ENCODE peak calls at places on chromosomes 7 and 10, in five cellular contexts. One of them, this sample, is unnamed.
A peak's percentile ranks its signal among the peaks of the same experiment; 100 is the strongest.

GRCh38 chr7:100065452-100066186 is 15.9 kb downstream of the ZNF3 start:
- DNase-seq in IMR-90: peak; percentile 70
- DNase-seq in GM23338: no peak
- DNase-seq in fibroblast of mammary gland: peak; percentile 95
- DNase-seq in BJ: no peak
- DNase-seq in this sample: no peak

GRCh38 chr7:119983468-119983867 is 289.5 kb upstream of the KCND2 start:
- DNase-seq in IMR-90: no peak
- DNase-seq in GM23338: no peak
- DNase-seq in fibroblast of mammary gland: no peak
- DNase-seq in BJ: no peak
- DNase-seq in this sample: no peak

GRCh38 chr7:99953649-99954048 is 22.2 kb downstream of the AZGP1 start:
- DNase-seq in IMR-90: peak; percentile 2
- DNase-seq in GM23338: no peak
- DNase-seq in fibroblast of mammary gland: peak; percentile 62
- DNase-seq in BJ: peak; percentile 4
- DNase-seq in this sample: no peak

GRCh38 chr10:99920901-99921300 is 88.8 kb downstream of the DNMBP start:
- DNase-seq in IMR-90: peak; percentile 64
- DNase-seq in GM23338: no peak
- DNase-seq in fibroblast of mammary gland: peak; percentile 71
- DNase-seq in BJ: no peak
- DNase-seq in this sample: no peak

GRCh38 chr7:80721880-80722595 is 83.6 kb downstream of the CD36 start:
- DNase-seq in IMR-90: peak; percentile 92
- DNase-seq in GM23338: peak; percentile 13
- DNase-seq in fibroblast of mammary gland: peak; percentile 96
- DNase-seq in BJ: no peak
- DNase-seq in this sample: no peak

GRCh38 chr7:16660702-16661464 is 14.9 kb downstream of the BZW2 start:
- DNase-seq in IMR-90: peak; percentile 86
- DNase-seq in GM23338: no peak
- DNase-seq in fibroblast of mammary gland: peak; percentile 80
- DNase-seq in BJ: no peak
- DNase-seq in this sample: no peak

GRCh38 chr7:139054101-139054500 is 18.3 kb upstream of the ZC3HAV1L start:
- DNase-seq in IMR-90: no peak
- DNase-seq in GM23338: no peak
- DNase-seq in fibroblast of mammary gland: peak; percentile 36
- DNase-seq in BJ: no peak
- DNase-seq in this sample: no peak

GRCh38 chr10:110916554-110917346 is 2.2 kb downstream of the BBIP1 start:
- DNase-seq in IMR-90: peak; percentile 87
- DNase-seq in GM23338: no peak
- DNase-seq in fibroblast of mammary gland: peak; percentile 64
- DNase-seq in BJ: peak; percentile 88
- DNase-seq in this sample: peak; percentile 64

GRCh38 chr10:72088879-72089585 is 681 bp upstream of the SPOCK2 start:
- DNase-seq in IMR-90: no peak
- DNase-seq in GM23338: peak; percentile 21
- DNase-seq in fibroblast of mammary gland: no peak
- DNase-seq in BJ: no peak
- DNase-seq in this sample: no peak

GRCh38 chr10:75712241-75712880 is 280.9 kb downstream of the LRMDA start:
- DNase-seq in IMR-90: no peak
- DNase-seq in GM23338: peak; percentile 23
- DNase-seq in fibroblast of mammary gland: no peak
- DNase-seq in BJ: no peak
- DNase-seq in this sample: no peak

GRCh38 chr7:4602905-4603842 is 78.9 kb upstream of the FOXK1 start:
- DNase-seq in IMR-90: no peak
- DNase-seq in GM23338: no peak
- DNase-seq in fibroblast of mammary gland: no peak
- DNase-seq in BJ: no peak
- DNase-seq in this sample: no peak

GRCh38 chr7:70597071-70597470 is 534.9 kb upstream of the GALNT17 start:
- DNase-seq in IMR-90: no peak
- DNase-seq in GM23338: no peak
- DNase-seq in fibroblast of mammary gland: no peak
- DNase-seq in BJ: no peak
- DNase-seq in this sample: no peak
- H3K4me3 ChIP-seq in IMR-90: no peak overlapping the region
- H3K4me3 ChIP-seq in GM23338: peak overlapping the region; percentile 80
- H3K4me3 ChIP-seq in fibroblast of mammary gland: no peak overlapping the region
- H3K4me3 ChIP-seq in BJ: no peak overlapping the region
- H3K4me3 ChIP-seq in this sample: no peak overlapping the region

GRCh38 chr10:47165711-47166404 is 134.1 kb upstream of the GDF10 start:
- DNase-seq in IMR-90: peak; percentile 80
- DNase-seq in GM23338: no peak
- DNase-seq in fibroblast of mammary gland: peak; percentile 60
- DNase-seq in BJ: peak; percentile 51
- DNase-seq in this sample: no peak
- H3K4me3 ChIP-seq in IMR-90: no peak overlapping the region
- H3K4me3 ChIP-seq in GM23338: no peak overlapping the region
- H3K4me3 ChIP-seq in fibroblast of mammary gland: peak overlapping the region; percentile 13
- H3K4me3 ChIP-seq in BJ: no peak overlapping the region
- H3K4me3 ChIP-seq in this sample: no peak overlapping the region

GRCh38 chr7:35261041-35261440 is 7.1 kb upstream of the TBX20 start:
- DNase-seq in IMR-90: no peak
- DNase-seq in GM23338: peak; percentile 71
- DNase-seq in fibroblast of mammary gland: no peak
- DNase-seq in BJ: no peak
- DNase-seq in this sample: no peak

GRCh38 chr7:35259555-35259954 is 5.7 kb upstream of the TBX20 start:
- DNase-seq in IMR-90: no peak
- DNase-seq in GM23338: no peak
- DNase-seq in fibroblast of mammary gland: no peak
- DNase-seq in BJ: no peak
- DNase-seq in this sample: no peak

GRCh38 chr7:35260254-35260653 is 6.4 kb upstream of the TBX20 start:
- DNase-seq in IMR-90: no peak
- DNase-seq in GM23338: peak; percentile 40
- DNase-seq in fibroblast of mammary gland: no peak
- DNase-seq in BJ: no peak
- DNase-seq in this sample: no peak

GRCh38 chr7:35263396-35263795 is 9.5 kb upstream of the TBX20 start:
- DNase-seq in IMR-90: no peak
- DNase-seq in GM23338: no peak
- DNase-seq in fibroblast of mammary gland: no peak
- DNase-seq in BJ: no peak
- DNase-seq in this sample: no peak

DNA sequence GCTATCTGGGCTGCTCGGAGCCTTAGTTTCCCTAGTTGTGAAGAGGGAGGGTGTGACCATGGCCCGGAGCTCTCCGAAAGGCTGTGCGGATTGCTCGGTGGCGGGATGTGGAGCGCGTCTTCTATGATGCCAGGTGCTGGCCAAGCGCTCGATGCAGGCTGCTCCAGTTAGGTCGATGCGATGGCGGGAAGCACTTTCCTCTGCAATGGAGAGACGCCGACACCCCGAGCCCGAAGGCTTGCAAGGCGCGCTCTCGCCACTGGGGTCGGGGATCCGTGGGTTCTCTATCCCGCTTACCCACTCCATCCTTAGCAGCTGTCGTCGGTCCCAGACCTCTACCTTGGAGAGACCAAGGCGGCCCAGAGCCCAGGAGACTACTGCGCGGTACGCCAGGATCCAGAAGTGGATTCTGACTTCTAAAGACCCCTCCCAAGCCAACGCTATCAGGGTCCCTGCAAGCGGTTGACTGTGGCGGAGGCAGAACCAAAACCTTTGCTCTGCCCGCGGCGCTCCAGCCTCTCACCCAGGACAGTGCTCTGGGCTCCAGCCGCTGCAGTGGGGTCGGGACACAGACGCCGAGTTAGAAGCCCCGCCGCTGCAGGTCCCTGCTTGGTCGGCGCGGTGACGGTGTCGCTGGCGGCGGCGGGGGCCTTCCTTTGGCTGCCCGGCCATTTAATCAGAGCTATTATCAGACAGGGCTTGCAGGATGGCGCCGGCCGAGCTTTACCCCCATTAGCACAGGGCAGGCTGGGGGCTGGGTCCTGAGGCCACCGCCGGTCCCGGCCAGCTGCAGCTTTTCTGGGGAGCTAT is 7.8 kb upstream of the TBX20 start:
- DNase-seq in IMR-90: no peak
- DNase-seq in GM23338: peak; percentile 82
- DNase-seq in fibroblast of mammary gland: no peak
- DNase-seq in BJ: no peak
- DNase-seq in this sample: no peak
- H3K4me3 ChIP-seq in IMR-90: no peak overlapping the region
- H3K4me3 ChIP-seq in GM23338: peak overlapping the region; percentile 65
- H3K4me3 ChIP-seq in fibroblast of mammary gland: no peak overlapping the region
- H3K4me3 ChIP-seq in BJ: no peak overlapping the region
- H3K4me3 ChIP-seq in this sample: no peak overlapping the region

GRCh38 chr10:55858730-55859129 is 502.3 kb downstream of the ZWINT start:
- DNase-seq in IMR-90: no peak
- DNase-seq in GM23338: no peak
- DNase-seq in fibroblast of mammary gland: no peak
- DNase-seq in BJ: no peak
- DNase-seq in this sample: no peak

GRCh38 chr10:55852850-55853249 is 508.2 kb downstream of the ZWINT start:
- DNase-seq in IMR-90: no peak
- DNase-seq in GM23338: no peak
- DNase-seq in fibroblast of mammary gland: no peak
- DNase-seq in BJ: no peak
- DNase-seq in this sample: no peak
- H3K4me3 ChIP-seq in IMR-90: no peak overlapping the region
- H3K4me3 ChIP-seq in GM23338: no peak overlapping the region
- H3K4me3 ChIP-seq in fibroblast of mammary gland: no peak overlapping the region
- H3K4me3 ChIP-seq in BJ: no peak overlapping the region
- H3K4me3 ChIP-seq in this sample: no peak overlapping the region

GRCh38 chr7:43458746-43459337 is 124.1 kb upstream of the STK17A start:
- DNase-seq in IMR-90: no peak
- DNase-seq in GM23338: no peak
- DNase-seq in fibroblast of mammary gland: no peak
- DNase-seq in BJ: no peak
- DNase-seq in this sample: no peak

GRCh38 chr7:43460733-43461348 is 122.1 kb upstream of the STK17A start:
- DNase-seq in IMR-90: no peak
- DNase-seq in GM23338: no peak
- DNase-seq in fibroblast of mammary gland: no peak
- DNase-seq in BJ: no peak
- DNase-seq in this sample: no peak

GRCh38 chr7:43462836-43463235 is 120.1 kb upstream of the STK17A start:
- DNase-seq in IMR-90: no peak
- DNase-seq in GM23338: no peak
- DNase-seq in fibroblast of mammary gland: peak; percentile 63
- DNase-seq in BJ: no peak
- DNase-seq in this sample: no peak

GRCh38 chr7:43463401-43463980 is 119.4 kb upstream of the STK17A start:
- DNase-seq in IMR-90: no peak
- DNase-seq in GM23338: peak; percentile 39
- DNase-seq in fibroblast of mammary gland: peak; percentile 67
- DNase-seq in BJ: no peak
- DNase-seq in this sample: no peak

GRCh38 chr7:43461349-43462024 is 121.4 kb upstream of the STK17A start:
- DNase-seq in IMR-90: no peak
- DNase-seq in GM23338: no peak
- DNase-seq in fibroblast of mammary gland: no peak
- DNase-seq in BJ: no peak
- DNase-seq in this sample: no peak
- H3K4me3 ChIP-seq in IMR-90: no peak overlapping the region
- H3K4me3 ChIP-seq in GM23338: no peak overlapping the region
- H3K4me3 ChIP-seq in fibroblast of mammary gland: no peak overlapping the region
- H3K4me3 ChIP-seq in BJ: no peak overlapping the region
- H3K4me3 ChIP-seq in this sample: no peak overlapping the region

DNA sequence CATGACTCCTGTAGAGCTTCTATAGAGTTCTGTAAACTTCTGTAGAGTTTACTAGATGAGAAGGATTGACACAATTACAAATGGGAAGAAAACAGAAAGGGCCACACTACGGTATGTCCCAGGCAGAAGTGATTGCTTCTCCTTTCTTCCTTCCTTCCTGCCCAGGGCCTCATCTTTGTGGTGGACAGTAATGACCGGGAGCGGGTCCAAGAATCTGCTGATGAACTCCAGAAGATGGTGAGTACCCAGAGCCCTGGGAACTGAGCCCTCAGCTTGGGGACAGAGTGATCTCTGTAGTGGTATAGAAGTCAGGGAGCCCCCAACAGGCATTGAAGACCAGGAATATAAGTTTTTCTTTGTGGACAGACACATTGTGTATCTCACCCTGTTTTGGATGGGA is 1.7 kb downstream of the ARF5 start:
- DNase-seq in IMR-90: no peak
- DNase-seq in GM23338: no peak
- DNase-seq in fibroblast of mammary gland: no peak
- DNase-seq in BJ: no peak
- DNase-seq in this sample: no peak
- H3K4me3 ChIP-seq in IMR-90: no peak overlapping the region
- H3K4me3 ChIP-seq in GM23338: no peak overlapping the region
- H3K4me3 ChIP-seq in fibroblast of mammary gland: no peak overlapping the region
- H3K4me3 ChIP-seq in BJ: no peak overlapping the region
- H3K4me3 ChIP-seq in this sample: no peak overlapping the region

DNA sequence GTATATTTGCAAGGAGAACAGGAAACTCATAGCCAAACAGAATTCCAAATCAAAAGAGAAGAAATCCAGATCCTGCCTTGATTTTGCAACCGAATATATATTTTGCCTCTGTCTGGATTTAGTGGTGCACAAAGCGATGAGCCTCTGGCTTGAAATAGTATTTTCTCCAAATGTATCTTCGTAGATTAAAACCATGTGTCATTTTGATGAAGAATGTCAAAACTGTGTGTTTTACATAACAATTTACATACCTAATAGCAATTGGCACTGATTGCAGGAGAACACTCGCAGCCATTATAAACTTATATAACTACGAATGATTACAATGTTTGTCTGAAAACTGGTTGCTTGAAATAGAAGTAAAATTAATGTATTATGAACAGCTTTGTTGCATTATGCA is 156.4 kb downstream of the ARID5B start:
- DNase-seq in IMR-90: no peak
- DNase-seq in GM23338: no peak
- DNase-seq in fibroblast of mammary gland: no peak
- DNase-seq in BJ: no peak
- DNase-seq in this sample: no peak
- H3K4me3 ChIP-seq in IMR-90: no peak overlapping the region
- H3K4me3 ChIP-seq in GM23338: no peak overlapping the region
- H3K4me3 ChIP-seq in fibroblast of mammary gland: no peak overlapping the region
- H3K4me3 ChIP-seq in BJ: no peak overlapping the region
- H3K4me3 ChIP-seq in this sample: no peak overlapping the region

This sample was measured in HAP-1.